ENCODE peak calls at places on chromosomes 13 and 19, in four cellular contexts. T, Y, D and A are unnamed samples.

GRCh38 chr19:35856001-35856400 is 710 bp upstream of the KIRREL2 start:
- DNase-seq in D (no peak), T (no peak), Y (no peak), A (no peak)

GRCh38 chr13:112712451-112712881 is 22.6 kb downstream of the ATP11A start:
- DNase-seq in Y (no peak), D (no peak), T (no peak), A (no peak)

GRCh38 chr13:47843005-47843404 is 158.1 kb downstream of the SUCLA2 start:
- DNase-seq in T (no peak), D (no peak), Y (no peak), A (no peak)

GRCh38 chr19:1970003-1970805 is 29.2 kb downstream of the CSNK1G2 start:
- DNase-seq in Y (no peak), T (no peak), D (no peak), A (no peak)

GRCh38 chr19:47107201-47107952 is 6.2 kb downstream of the ZC3H4 start:
- DNase-seq in D (no peak), Y (no peak), T (no peak), A (no peak)

GRCh38 chr19:47187023-47187655 is 43.9 kb downstream of the BBC3 start:
- DNase-seq in Y (no peak), D (no peak), T (no peak), A (no peak)

GRCh38 chr19:7417671-7418324 is 69.1 kb downstream of the ARHGEF18 start:
- DNase-seq in D (no peak), Y (no peak), T (no peak), A (no peak)

GRCh38 chr13:106376411-106377112 is 158.9 kb downstream of the EFNB2 start:
- DNase-seq in Y (peak), T (no peak), D (no peak), A (peak)

GRCh38 chr19:3336351-3336679 is 30.1 kb upstream of the NFIC start:
- DNase-seq in Y (no peak), D (no peak), T (no peak), A (no peak)